ENCODE peak calls at places on chromosomes 12 and 14, in ten cellular contexts. M is GM23338; K is lower leg skin; P is GM12865; G is CD8-positive, alpha-beta T cell; W is coronary artery; F is WTC11; U is RWPE1; A is ascending aorta; T is heart right ventricle. X is an unnamed sample.

GRCh38 chr14:105924951-105925591 is 398.7 kb downstream of the TMEM121 start:
- DNase-seq in T (no peak), K (no peak), P (no peak), M (no peak), F (no peak), U (no peak), A (no peak), W (no peak), G (no peak), X (no peak)

GRCh38 chr14:65471038-65471878 is 58.7 kb downstream of the FUT8 start:
- DNase-seq in K (no peak), M (no peak), W (no peak), U (no peak), A (no peak), P (peak), F (no peak), G (no peak), T (no peak), X (no peak)

GRCh38 chr12:105623337-105623736 is 292.8 kb downstream of the C12orf75 start:
- DNase-seq in G (no peak), M (no peak), P (no peak), F (no peak), A (no peak), K (no peak), T (no peak), W (no peak), U (no peak), X (no peak)

GRCh38 chr14:38623661-38624060 is 367.8 kb upstream of the CLEC14A start:
- DNase-seq in U (no peak), W (no peak), M (no peak), T (no peak), P (no peak), K (no peak), F (no peak), A (no peak), G (no peak), X (no peak)

GRCh38 chr14:54785111-54785777 is 117.4 kb downstream of the GCH1 start:
- DNase-seq in A (no peak), T (no peak), G (no peak), K (no peak), U (no peak), F (no peak), P (no peak), M (no peak), W (peak), X (no peak)

GRCh38 chr12:131827961-131828534 is at the start of gene MMP17:
- DNase-seq in A (no peak), T (no peak), U (no peak), M (peak), K (no peak), W (peak), G (no peak), F (peak), P (peak), X (peak)

GRCh38 chr12:24111591-24111990 is 162.1 kb upstream of the SOX5 start:
- DNase-seq in M (no peak), G (no peak), T (no peak), A (no peak), W (no peak), F (no peak), P (no peak), K (no peak), U (peak), X (no peak)

GRCh38 chr12:53695148-53696138 is 19.6 kb upstream of the ATP5MC2 start:
- DNase-seq in M (peak), F (peak), A (no peak), K (no peak), T (no peak), P (no peak), U (peak), W (no peak), G (no peak), X (peak)

GRCh38 chr12:76680940-76681339 is 83.0 kb upstream of the ZDHHC17 start:
- DNase-seq in T (no peak), P (no peak), G (no peak), A (no peak), U (no peak), F (no peak), K (no peak), M (no peak), W (no peak), X (no peak)

GRCh38 chr12:68627673-68628319 is 17.1 kb downstream of the RAP1B start:
- DNase-seq in W (no peak), F (no peak), K (no peak), P (no peak), G (no peak), A (no peak), U (no peak), T (no peak), M (no peak), X (no peak)

GRCh38 chr12:68223067-68223747 is 2.4 kb downstream of the IL26 start:
- DNase-seq in F (peak), K (peak), W (peak), M (peak), T (peak), A (no peak), U (peak), P (peak), G (peak), X (peak)

GRCh38 chr12:94140556-94140955 is 7.8 kb upstream of the PLXNC1 start:
- DNase-seq in U (no peak), M (peak), W (no peak), G (no peak), K (no peak), T (no peak), A (no peak), F (peak), P (peak), X (peak)

GRCh38 chr14:61561144-61561543 is 134.2 kb upstream of the HIF1A start:
- DNase-seq in W (no peak), G (no peak), P (no peak), U (no peak), M (peak), K (no peak), F (no peak), A (no peak), T (no peak), X (no peak)

GRCh38 chr12:726281-727140 is 25.9 kb upstream of the WNK1 start:
- DNase-seq in P (no peak), M (no peak), A (no peak), W (no peak), U (peak), T (no peak), G (no peak), K (no peak), F (no peak), X (no peak)

GRCh38 chr12:107109726-107110518 is 16.6 kb upstream of the CRY1 start:
- DNase-seq in A (no peak), P (no peak), F (no peak), W (no peak), M (no peak), G (no peak), K (no peak), U (no peak), T (no peak), X (no peak)

GRCh38 chr14:21107360-21107781 is 6.5 kb downstream of the TMEM253 start:
- DNase-seq in K (no peak), U (peak), W (no peak), G (no peak), A (no peak), T (peak), F (no peak), M (no peak), P (no peak), X (no peak)

GRCh38 chr12:53751336-53752191 is at the start of gene CISTR:
- DNase-seq in U (no peak), G (no peak), A (no peak), M (peak), F (peak), P (peak), T (peak), K (no peak), W (no peak), X (no peak)

GRCh38 chr14:100292301-100292775 is 13.9 kb downstream of the SLC25A29 start:
- DNase-seq in W (peak), G (no peak), A (no peak), M (no peak), F (peak), T (no peak), P (no peak), U (no peak), K (no peak), X (no peak)

GRCh38 chr14:98949506-98950135 is 322.4 kb downstream of the BCL11B start:
- DNase-seq in U (no peak), P (no peak), A (no peak), M (no peak), T (no peak), G (no peak), W (peak), K (no peak), F (no peak), X (no peak)

GRCh38 chr12:83996671-83997070 is 915.9 kb downstream of the SLC6A15 start:
- DNase-seq in W (no peak), A (no peak), T (no peak), P (no peak), F (no peak), M (no peak), K (no peak), U (no peak), G (no peak), X (no peak)

GRCh38 chr12:12387521-12387920 is 30.6 kb downstream of the BORCS5 start:
- DNase-seq in A (no peak), F (no peak), K (peak), T (no peak), U (peak), P (no peak), G (no peak), M (no peak), W (no peak), X (no peak)

GRCh38 chr14:93042968-93043940 is 72.5 kb downstream of the ITPK1 start:
- DNase-seq in K (peak), A (no peak), F (no peak), T (peak), G (no peak), P (peak), W (peak), U (peak), M (no peak), X (no peak)

GRCh38 chr12:6226002-6226700 is 26.0 kb downstream of the CD9 start:
- DNase-seq in K (peak), F (no peak), W (peak), T (peak), P (no peak), U (peak), A (peak), M (no peak), G (no peak), X (no peak)

GRCh38 chr12:64124511-64125197 is 97.4 kb downstream of the KICS2 start:
- DNase-seq in F (no peak), U (no peak), W (no peak), P (no peak), G (no peak), A (no peak), M (no peak), T (no peak), K (no peak), X (no peak)

GRCh38 chr12:116691636-116692035 is 46.2 kb downstream of the SPRING1 start:
- DNase-seq in W (no peak), A (no peak), K (no peak), U (no peak), F (no peak), T (no peak), P (no peak), M (no peak), G (no peak), X (no peak)
- TF ChIP-seq CTCF in W (no peak), A (no peak), K (no peak), U (no peak), F (no peak), T (no peak), P (no peak), M (no peak), G (no peak), X (no peak)

GRCh38 chr14:59273737-59274136 is 85.3 kb downstream of the DAAM1 start:
- DNase-seq in P (no peak), T (no peak), A (no peak), K (no peak), G (no peak), U (no peak), W (no peak), M (no peak), F (no peak), X (no peak)

GRCh38 chr14:59277659-59278058 is 89.2 kb downstream of the DAAM1 start:
- DNase-seq in U (no peak), P (peak), G (no peak), T (no peak), A (no peak), W (no peak), F (no peak), K (no peak), M (no peak), X (no peak)

GRCh38 chr14:59274991-59275391 is 86.5 kb downstream of the DAAM1 start:
- DNase-seq in P (peak), W (no peak), M (no peak), F (no peak), G (no peak), K (no peak), A (no peak), T (no peak), U (no peak), X (no peak)

GRCh38 chr14:59276235-59276634 is 87.8 kb downstream of the DAAM1 start:
- DNase-seq in M (no peak), G (no peak), T (no peak), F (no peak), A (no peak), W (no peak), U (no peak), P (peak), K (no peak), X (no peak)

GRCh38 chr14:59275668-59276067 is 87.2 kb downstream of the DAAM1 start:
- DNase-seq in T (no peak), U (peak), F (no peak), G (no peak), M (no peak), W (no peak), P (peak), K (no peak), A (no peak), X (no peak)
- TF ChIP-seq CTCF in T (no peak), U (no peak), F (no peak), G (no peak), M (no peak), W (no peak), P (no peak), K (no peak), A (no peak), X (no peak)

GRCh38 chr14:53325176-53325806 is 172.2 kb upstream of the DDHD1 start:
- DNase-seq in G (no peak), A (no peak), U (no peak), F (no peak), K (no peak), M (peak), W (no peak), T (no peak), P (peak), X (no peak)
- TF ChIP-seq CTCF in G (no peak), A (no peak), U (peak), F (no peak), K (no peak), M (peak), W (no peak), T (peak), P (peak), X (peak)

DNA sequence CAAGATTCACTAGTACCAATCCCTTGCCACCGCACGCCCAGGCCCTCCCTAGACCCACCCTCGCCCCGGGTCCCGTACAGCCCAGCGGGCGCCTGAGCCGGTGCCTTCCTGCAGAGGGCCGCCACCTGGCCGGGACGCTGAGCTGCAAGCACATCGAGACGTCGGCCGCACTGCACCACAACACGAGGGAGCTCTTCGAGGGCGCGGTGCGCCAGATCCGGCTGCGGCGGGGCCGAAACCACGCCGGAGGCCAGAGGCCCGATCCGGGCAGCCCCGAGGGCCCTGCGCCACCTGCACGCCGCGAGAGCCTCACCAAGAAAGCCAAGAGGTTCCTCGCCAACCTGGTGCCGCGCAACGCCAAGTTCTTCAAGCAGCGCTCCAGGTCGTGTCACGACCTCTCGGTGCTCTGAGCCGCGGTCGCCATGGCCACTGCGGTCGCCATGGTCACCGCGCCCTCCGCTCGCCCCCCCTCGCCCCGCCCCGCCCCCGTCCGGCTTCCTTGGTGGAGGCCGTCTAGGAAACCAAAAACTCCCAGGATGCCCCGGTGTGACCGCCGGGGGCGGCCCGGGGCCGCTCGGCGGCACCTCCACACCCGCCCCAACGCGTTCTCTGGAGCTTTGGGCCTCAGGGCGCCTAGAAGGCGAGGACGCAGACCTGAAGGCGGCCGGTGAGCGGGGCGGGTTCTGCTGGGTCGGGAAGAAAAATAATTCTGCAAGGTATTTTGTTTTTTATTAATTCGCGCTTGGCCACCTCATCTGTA is 3.7 kb downstream of the REM2 start:
- DNase-seq in T (peak), A (no peak), G (peak), M (peak), P (peak), F (peak), W (peak), K (peak), U (peak), X (peak)
- TF ChIP-seq CTCF in T (no peak), A (no peak), G (no peak), M (no peak), P (peak), F (no peak), W (no peak), K (no peak), U (no peak), X (no peak)

DNA sequence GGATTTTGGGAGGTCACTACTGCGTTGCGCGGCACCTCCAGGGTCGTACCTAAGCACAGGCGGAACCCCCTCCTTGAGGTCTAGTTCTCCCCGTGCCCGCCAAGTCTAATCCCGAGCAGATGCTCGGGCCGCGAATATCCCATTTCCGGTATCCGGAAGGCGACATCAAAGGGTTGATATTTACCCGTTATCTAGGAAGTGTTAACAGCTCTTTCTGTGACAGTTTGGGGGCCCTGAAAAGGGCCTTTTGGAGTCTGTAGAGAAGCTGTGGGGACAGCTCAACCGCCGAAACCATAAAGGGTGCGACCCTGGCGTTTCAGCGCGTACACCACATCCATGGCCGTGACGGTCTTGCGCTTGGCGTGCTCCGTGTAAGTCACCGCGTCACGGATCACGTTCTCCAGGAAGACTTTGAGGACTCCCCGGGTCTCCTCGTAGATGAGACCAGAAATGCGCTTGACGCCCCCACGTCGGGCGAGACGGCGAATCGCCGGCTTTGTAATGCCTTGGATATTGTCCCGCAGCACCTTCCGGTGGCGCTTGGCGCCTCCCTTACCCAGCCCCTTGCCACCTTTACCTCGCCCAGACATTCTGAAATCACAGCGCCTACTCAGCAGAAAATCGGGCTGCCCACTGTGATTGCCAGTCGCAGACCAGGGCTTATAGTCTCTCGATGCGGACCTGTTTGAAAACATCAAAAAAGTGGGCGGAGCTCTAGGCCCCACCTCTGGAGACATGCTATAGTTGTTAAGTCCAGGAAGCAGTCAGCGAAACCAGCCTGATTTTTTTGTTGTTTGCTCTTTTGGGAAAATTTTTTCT is 32.6 kb downstream of the WBP11 start:
- DNase-seq in P (peak), A (peak), T (peak), G (peak), F (peak), W (peak), K (peak), U (peak), M (peak), X (peak)
- TF ChIP-seq CTCF in P (no peak), A (no peak), T (no peak), G (no peak), F (no peak), W (no peak), K (no peak), U (no peak), M (no peak), X (no peak)

GRCh38 chr14:31934767-31935266 is 142.3 kb upstream of the ARHGAP5 start:
- DNase-seq in U (peak), A (no peak), M (peak), P (peak), G (no peak), T (peak), W (no peak), K (peak), F (peak), X (peak)
- TF ChIP-seq CTCF in U (no peak), A (no peak), M (no peak), P (no peak), G (no peak), T (peak), W (no peak), K (no peak), F (no peak), X (no peak)

DNA sequence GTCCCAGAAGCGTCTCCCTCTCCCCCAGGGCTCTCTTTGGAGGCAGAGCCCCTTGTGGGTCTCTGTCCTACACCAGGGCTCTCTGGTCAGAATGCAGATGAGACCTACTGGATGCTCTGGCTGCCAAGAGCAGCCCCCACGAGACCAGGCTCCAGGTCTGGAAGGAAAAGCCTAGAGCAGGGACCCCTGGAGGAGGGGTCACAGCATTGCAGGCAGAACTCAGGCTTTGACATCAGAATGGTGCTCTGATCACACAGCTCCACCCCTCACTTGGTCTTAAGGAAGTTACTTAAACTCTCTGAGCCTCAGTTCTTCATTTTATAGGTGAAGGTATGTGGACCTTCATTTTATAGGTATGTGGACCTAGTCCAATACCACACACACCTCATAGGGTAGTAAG is 83.1 kb downstream of the ARL6IP4 start:
- DNase-seq in P (peak), G (no peak), T (no peak), W (no peak), M (peak), K (no peak), A (no peak), F (peak), U (no peak), X (peak)
- TF ChIP-seq CTCF in P (peak), G (peak), T (peak), W (no peak), M (peak), K (no peak), A (no peak), F (peak), U (no peak), X (peak)

DNA sequence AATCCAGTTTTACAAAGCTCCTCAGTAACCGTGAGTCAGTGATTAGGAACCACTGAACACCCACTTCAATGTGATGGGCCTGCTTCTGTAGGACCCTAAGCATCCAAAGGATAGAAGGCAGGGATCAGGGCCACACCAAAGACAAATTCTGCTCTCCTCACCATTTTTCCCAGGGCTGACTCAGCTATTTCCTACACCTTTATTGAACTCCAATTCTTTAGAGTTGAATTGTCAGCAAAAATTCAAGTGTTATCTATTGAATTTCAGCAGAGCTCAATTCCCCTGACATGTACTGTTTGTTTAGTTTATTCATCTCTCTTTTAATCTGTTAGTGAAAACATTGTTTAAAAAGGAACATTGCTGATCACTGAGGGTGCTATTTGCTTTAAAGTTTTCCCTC is 457.7 kb upstream of the TMPO start:
- DNase-seq in T (no peak), W (no peak), P (no peak), K (no peak), A (no peak), G (no peak), M (no peak), U (no peak), F (no peak), X (no peak)
- TF ChIP-seq CTCF in T (no peak), W (no peak), P (no peak), K (no peak), A (no peak), G (no peak), M (no peak), U (no peak), F (no peak), X (no peak)

X was measured in endothelial cell.